ENCODE peak calls at places on chromosomes 13 and 19, in five cellular contexts. Z is tibial artery, K is amniotic stem cell, A is amygdala, C is AG10803. Q is an unnamed sample.

GRCh38 chr13:26007774-26008173 is 44.0 kb downstream of the SHISA2 start:
- DNase-seq in Z (no peak), K (no peak), C (no peak), A (no peak), Q (no peak)

GRCh38 chr13:110438776-110439175 is 122.7 kb downstream of the RAB20 start:
- DNase-seq in C (no peak), Z (no peak), A (no peak), K (no peak), Q (no peak)

GRCh38 chr13:26500618-26501320 is 56.7 kb upstream of the WASF3 start:
- DNase-seq in K (no peak), A (no peak), Z (no peak), C (no peak), Q (no peak)

GRCh38 chr19:1259206-1259872 is 9.8 kb upstream of the CIRBP start:
- DNase-seq in A (no peak), K (no peak), C (peak), Z (peak), Q (peak)

GRCh38 chr13:33125821-33126570 is 109.8 kb downstream of the KL start:
- DNase-seq in A (no peak), Z (peak), K (peak), C (peak), Q (no peak)

GRCh38 chr19:45999653-46000121 is 4.4 kb downstream of the CCDC61 start:
- DNase-seq in A (peak), C (no peak), Z (no peak), K (no peak), Q (no peak)

GRCh38 chr19:52602931-52603330 is 32.8 kb downstream of the ZNF701 start:
- DNase-seq in K (no peak), C (no peak), A (no peak), Z (no peak), Q (no peak)

GRCh38 chr13:112062619-112063308 is 4.2 kb upstream of the SOX1 start:
- DNase-seq in A (no peak), Z (no peak), K (no peak), C (no peak), Q (no peak)

GRCh38 chr19:29623726-29624488 is 17.8 kb downstream of the POP4 start:
- DNase-seq in C (no peak), Z (no peak), K (no peak), A (no peak), Q (no peak)

GRCh38 chr13:100666124-100666523 is 8.5 kb downstream of the TMTC4 start:
- DNase-seq in K (no peak), Z (no peak), A (peak), C (peak), Q (no peak)

Q was measured in OCI-LY7.